ENCODE peak calls at places on chromosome X, in four cellular contexts. T is AG08396; D is activated T-cell treated with anti-CD3 and anti-CD28 coated beads, Interleukin-2, amount 50 U/mL, for 72 hours; M is stimulated activated CD4-positive, alpha-beta T cell treated with anti-CD3 and anti-CD28 coated beads, Interleukin-2, amount 100 ng/mL, for 24 hours. I is an unnamed sample.

GRCh38 chrX:29136904-29137303 is 549.7 kb downstream of the IL1RAPL1 start:
- DNase-seq in M (no peak), D (no peak), T (no peak), I (no peak)

GRCh38 chrX:154049209-154050112 is 29.8 kb upstream of the IRAK1 start:
- DNase-seq in D (no peak), M (no peak), T (no peak), I (no peak)

GRCh38 chrX:134520860-134521390 is 61.0 kb downstream of the HPRT1 start:
- DNase-seq in M (no peak), T (peak), D (no peak), I (peak)

GRCh38 chrX:87572911-87573310 is 55.3 kb downstream of the KLHL4 start:
- DNase-seq in T (no peak), M (no peak), D (no peak), I (peak)

GRCh38 chrX:42714981-42715688 is 62.8 kb downstream of the PPP1R2C start:
- DNase-seq in D (peak), T (no peak), M (peak), I (no peak)

GRCh38 chrX:47644557-47645091 is 5.7 kb downstream of the ELK1 start:
- DNase-seq in D (no peak), M (no peak), T (peak), I (no peak)

GRCh38 chrX:120140293-120140981 is 18.0 kb upstream of the RHOXF2 start:
- DNase-seq in D (no peak), M (no peak), T (no peak), I (no peak)

GRCh38 chrX:13689519-13690211 is 737 bp downstream of the RAB9A start:
- DNase-seq in D (no peak), T (peak), M (no peak), I (no peak)

GRCh38 chrX:20270557-20270880 is 3.8 kb upstream of the RPS6KA3 start:
- DNase-seq in D (no peak), M (no peak), T (no peak), I (no peak)

GRCh38 chrX:10197597-10198210 is 40.9 kb downstream of the CLCN4 start:
- DNase-seq in M (no peak), T (no peak), D (no peak), I (no peak)

GRCh38 chrX:66632986-66633385 is 5.9 kb downstream of the EDA2R start:
- DNase-seq in M (no peak), T (no peak), D (no peak), I (no peak)

GRCh38 chrX:9033989-9034388 is at the start of gene FAM9B:
- DNase-seq in T (no peak), M (no peak), D (no peak), I (no peak)

I was measured in fibroblast of the conjunctiva.